ENCODE peak calls at places on chromosomes 4 and X, in four cellular contexts. O is astrocyte of the spinal cord, X is NCI-H1092, V is left colon. D is an unnamed sample.

GRCh38 chr4:2041234-2042130 is 17.6 kb upstream of the NAT8L start:
- DNase-seq in O (peak), X (peak), V (peak), D (peak)

GRCh38 chrX:139881130-139881529 is 51.7 kb downstream of the ATP11C start:
- DNase-seq in O (peak), X (no peak), V (no peak), D (no peak)

GRCh38 chr4:186657766-186658165 is 65.9 kb downstream of the FAT1 start:
- DNase-seq in O (peak), X (no peak), V (no peak), D (no peak)

GRCh38 chr4:19497692-19498091 is 754.0 kb upstream of the SLIT2 start:
- DNase-seq in O (no peak), X (no peak), V (no peak), D (no peak)

GRCh38 chr4:164648151-164648848 is 105.6 kb upstream of the SMIM31 start:
- DNase-seq in O (peak), X (no peak), V (no peak), D (no peak)

GRCh38 chrX:38277136-38277535 is 50.2 kb downstream of the RPGR start:
- DNase-seq in O (no peak), X (no peak), V (no peak), D (no peak)

GRCh38 chr4:148557793-148558192 is 115.6 kb upstream of the NR3C2 start:
- DNase-seq in O (no peak), X (no peak), V (no peak), D (no peak)

GRCh38 chr4:100414016-100414790 is 103.6 kb downstream of the EMCN start:
- DNase-seq in O (no peak), X (no peak), V (no peak), D (no peak)

GRCh38 chrX:43540318-43540717 is 115.8 kb upstream of the MAOA start:
- DNase-seq in O (no peak), X (no peak), V (no peak), D (no peak)

GRCh38 chr4:39365931-39366771 is at the start of gene RFC1:
- DNase-seq in O (peak), X (peak), V (peak), D (peak)

GRCh38 chr4:24856586-24856985 is 56.3 kb downstream of the CCDC149 start:
- DNase-seq in O (peak), X (no peak), V (no peak), D (no peak)

GRCh38 chr4:177264788-177265422 is 44.8 kb upstream of the NEIL3 start:
- DNase-seq in O (no peak), X (no peak), V (no peak), D (no peak)

D was measured in heart right ventricle.